ENCODE peak calls at places on chromosomes 4 and X, in eight cellular contexts. T, J, O, F, Q, X, V and W are unnamed samples.

GRCh38 chr4:52714597-52715254 is 36.5 kb downstream of the ERVMER34-1 start:
- DNase-seq in T (no peak), J (no peak), O (no peak), F (peak), Q (no peak), X (no peak), V (no peak), W (no peak)

GRCh38 chrX:3659761-3660160 is 53.7 kb downstream of the PRKX start:
- DNase-seq in T (no peak), J (no peak), O (no peak), F (no peak), Q (no peak), X (no peak), V (no peak), W (no peak)

GRCh38 chrX:136146614-136147319 is 566 bp upstream of the FHL1 start:
- DNase-seq in T (peak), J (peak), O (no peak), F (peak), Q (peak), X (peak), V (peak), W (no peak)

GRCh38 chrX:98795636-98796035 is 1614.4 kb downstream of the PCDH19 start:
- DNase-seq in T (no peak), J (no peak), O (no peak), F (no peak), Q (no peak), X (no peak), V (no peak), W (no peak)

GRCh38 chrX:39599339-39599738 is 498.4 kb downstream of the BCOR start:
- DNase-seq in T (no peak), J (no peak), O (no peak), F (no peak), Q (no peak), X (no peak), V (no peak), W (no peak)

GRCh38 chrX:52031371-52031770 is 37.6 kb downstream of the MAGED4B start:
- DNase-seq in T (no peak), J (no peak), O (no peak), F (no peak), Q (no peak), X (no peak), V (no peak), W (no peak)

GRCh38 chr4:183758006-183758734 is 99.1 kb downstream of the TRAPPC11 start:
- DNase-seq in T (no peak), J (no peak), O (no peak), F (no peak), Q (no peak), X (peak), V (peak), W (no peak)

GRCh38 chrX:132909643-132910042 is 48.8 kb downstream of the HS6ST2 start:
- DNase-seq in T (no peak), J (no peak), O (no peak), F (no peak), Q (no peak), X (no peak), V (no peak), W (no peak)

GRCh38 chr4:140609548-140610425 is 41.0 kb upstream of the UCP1 start:
- DNase-seq in T (peak), J (no peak), O (no peak), F (peak), Q (no peak), X (no peak), V (peak), W (no peak)

GRCh38 chr4:8546766-8547107 is 33.5 kb upstream of the GPR78 start:
- DNase-seq in T (no peak), J (no peak), O (no peak), F (no peak), Q (no peak), X (no peak), V (no peak), W (no peak)

GRCh38 chrX:34470507-34470906 is 186.6 kb downstream of the TMEM47 start:
- DNase-seq in T (no peak), J (no peak), O (no peak), F (no peak), Q (no peak), X (no peak), V (no peak), W (no peak)

GRCh38 chr4:106507440-106507839 is 138.9 kb upstream of the GIMD1 start:
- DNase-seq in T (no peak), J (no peak), O (no peak), F (no peak), Q (no peak), X (no peak), V (no peak), W (no peak)

GRCh38 chr4:15470149-15470520 is 453 bp downstream of the CC2D2A start:
- DNase-seq in T (no peak), J (no peak), O (no peak), F (no peak), Q (no peak), X (no peak), V (no peak), W (no peak)

GRCh38 chrX:11188664-11189063 is 77.5 kb downstream of the HCCS start:
- DNase-seq in T (no peak), J (no peak), O (no peak), F (no peak), Q (no peak), X (no peak), V (no peak), W (no peak)

GRCh38 chr4:79652232-79652631 is 244.2 kb upstream of the GK2 start:
- DNase-seq in T (no peak), J (no peak), O (no peak), F (peak), Q (no peak), X (no peak), V (no peak), W (no peak)

GRCh38 chrX:133468081-133468480 is 52.8 kb upstream of the GPC4 start:
- DNase-seq in T (no peak), J (no peak), O (no peak), F (no peak), Q (no peak), X (no peak), V (no peak), W (no peak)

GRCh38 chr4:105291920-105292319 is 145.2 kb downstream of the TET2 start:
- DNase-seq in T (no peak), J (no peak), O (no peak), F (no peak), Q (no peak), X (no peak), V (no peak), W (no peak)

GRCh38 chr4:41853973-41854372 is 81.3 kb upstream of the TMEM33 start:
- DNase-seq in T (no peak), J (no peak), O (no peak), F (no peak), Q (no peak), X (no peak), V (no peak), W (no peak)

GRCh38 chr4:81136161-81136910 is 78.7 kb downstream of the PRKG2 start:
- DNase-seq in T (no peak), J (peak), O (no peak), F (no peak), Q (peak), X (no peak), V (no peak), W (no peak)

GRCh38 chr4:10706236-10706635 is 21.7 kb upstream of the CLNK start:
- DNase-seq in T (no peak), J (no peak), O (no peak), F (peak), Q (no peak), X (no peak), V (no peak), W (no peak)

GRCh38 chr4:38162240-38162784 is 202.1 kb downstream of the PTTG2 start:
- DNase-seq in T (no peak), J (no peak), O (no peak), F (peak), Q (no peak), X (no peak), V (no peak), W (no peak)

GRCh38 chr4:145808021-145808650 is 128.2 kb downstream of the C4orf51 start:
- DNase-seq in T (no peak), J (no peak), O (no peak), F (peak), Q (no peak), X (no peak), V (no peak), W (no peak)

GRCh38 chr4:6352031-6352763 is 82.5 kb downstream of the WFS1 start:
- DNase-seq in T (no peak), J (no peak), O (no peak), F (no peak), Q (no peak), X (no peak), V (no peak), W (no peak)

GRCh38 chr4:35541888-35542213 is 702.5 kb downstream of the ARAP2 start:
- DNase-seq in T (no peak), J (no peak), O (no peak), F (no peak), Q (no peak), X (no peak), V (no peak), W (no peak)

GRCh38 chrX:150893936-150894335 is 4.5 kb downstream of the CD99L2 start:
- DNase-seq in T (no peak), J (no peak), O (no peak), F (no peak), Q (no peak), X (no peak), V (no peak), W (no peak)

GRCh38 chr4:23741586-23742240 is 148.1 kb downstream of the PPARGC1A start:
- DNase-seq in T (no peak), J (no peak), O (no peak), F (no peak), Q (no peak), X (no peak), V (no peak), W (no peak)

GRCh38 chr4:86955888-86956451 is 21.2 kb downstream of the AFF1 start:
- DNase-seq in T (no peak), J (no peak), O (no peak), F (no peak), Q (no peak), X (no peak), V (no peak), W (no peak)

GRCh38 chr4:94410678-94411206 is 41.0 kb upstream of the PDLIM5 start:
- DNase-seq in T (no peak), J (peak), O (no peak), F (no peak), Q (peak), X (peak), V (peak), W (no peak)

DNA sequence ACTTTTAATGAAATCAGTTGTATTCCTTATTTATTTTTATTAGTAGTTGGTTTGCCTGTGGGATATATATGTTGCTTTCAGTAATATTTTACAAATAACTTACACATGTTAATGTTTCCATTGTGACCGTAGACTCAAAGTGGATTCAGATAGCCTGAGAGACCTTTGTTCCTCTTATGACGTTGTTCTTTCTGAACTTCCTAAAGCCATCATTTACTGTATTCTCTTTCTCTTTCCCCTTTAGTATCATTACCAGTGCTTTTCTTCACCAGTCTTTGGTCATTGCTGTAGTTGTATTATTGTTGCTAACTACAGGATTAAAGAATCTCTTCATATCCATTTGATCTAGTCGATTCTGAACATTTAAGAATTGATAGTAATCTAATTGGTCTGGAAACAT is 4.3 kb downstream of the STIM2 start:
- DNase-seq in T (no peak), J (no peak), O (no peak), F (peak), Q (no peak), X (no peak), V (no peak), W (no peak)
- H3K27ac ChIP-seq in T (no peak), J (no peak), O (no peak), F (no peak), Q (no peak), X (peak), V (no peak), W (no peak)

GRCh38 chr4:26791346-26791745 is 69.3 kb upstream of the STIM2 start:
- DNase-seq in T (no peak), J (no peak), O (no peak), F (no peak), Q (no peak), X (no peak), V (no peak), W (no peak)

GRCh38 chr4:26788341-26788733 is 72.3 kb upstream of the STIM2 start:
- DNase-seq in T (no peak), J (no peak), O (no peak), F (no peak), Q (no peak), X (no peak), V (no peak), W (no peak)

GRCh38 chr4:26786916-26787315 is 73.7 kb upstream of the STIM2 start:
- DNase-seq in T (no peak), J (no peak), O (no peak), F (no peak), Q (no peak), X (no peak), V (no peak), W (no peak)

GRCh38 chr4:26787461-26788340 is 72.9 kb upstream of the STIM2 start:
- DNase-seq in T (peak), J (peak), O (no peak), F (peak), Q (no peak), X (peak), V (peak), W (no peak)

DNA sequence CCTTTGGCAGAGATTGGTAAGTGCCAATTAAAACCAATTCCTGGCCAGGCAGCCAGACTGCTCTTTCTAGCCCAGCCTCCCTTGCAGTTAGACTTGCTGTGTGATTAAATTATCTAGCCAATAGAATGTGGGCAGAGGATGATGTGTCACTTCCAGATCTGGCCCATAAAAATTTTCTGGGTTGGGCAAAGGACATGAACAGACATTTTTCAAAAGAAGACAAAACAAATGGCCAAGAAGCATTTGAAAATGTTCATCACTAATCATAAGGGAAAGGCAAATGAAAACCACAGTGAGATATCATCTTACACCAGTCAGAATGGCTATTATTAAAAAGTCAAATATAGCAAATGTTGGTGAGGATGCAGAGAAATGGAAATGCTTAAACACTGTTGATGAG is 71.4 kb upstream of the STIM2 start:
- DNase-seq in T (no peak), J (no peak), O (no peak), F (no peak), Q (no peak), X (no peak), V (no peak), W (no peak)
- H3K27ac ChIP-seq in T (no peak), J (no peak), O (no peak), F (no peak), Q (no peak), X (no peak), V (no peak), W (no peak)

GRCh38 chrX:31858915-31859314 is 787.1 kb upstream of the FTHL17 start:
- DNase-seq in T (no peak), J (no peak), O (no peak), F (no peak), Q (no peak), X (no peak), V (no peak), W (no peak)
- H3K27ac ChIP-seq in T (no peak), J (no peak), O (no peak), F (no peak), Q (no peak), X (no peak), V (no peak), W (no peak)

GRCh38 chr4:60605651-60606354 is 594.3 kb upstream of the ADGRL3 start:
- DNase-seq in T (no peak), J (no peak), O (no peak), F (no peak), Q (no peak), X (no peak), V (no peak), W (no peak)
- H3K27ac ChIP-seq in T (no peak), J (no peak), O (no peak), F (no peak), Q (no peak), X (no peak), V (no peak), W (no peak)

GRCh38 chr4:62292911-62293310 is 1092.8 kb downstream of the ADGRL3 start:
- DNase-seq in T (no peak), J (no peak), O (no peak), F (no peak), Q (no peak), X (no peak), V (no peak), W (no peak)
- H3K27ac ChIP-seq in T (no peak), J (no peak), O (no peak), F (no peak), Q (no peak), X (no peak), V (no peak), W (no peak)

GRCh38 chrX:47631676-47632075 is 1.9 kb upstream of the CFP start:
- DNase-seq in T (no peak), J (no peak), O (no peak), F (no peak), Q (no peak), X (no peak), V (no peak), W (no peak)

GRCh38 chrX:47632664-47633063 is 2.9 kb upstream of the CFP start:
- DNase-seq in T (no peak), J (no peak), O (no peak), F (no peak), Q (no peak), X (no peak), V (no peak), W (no peak)

GRCh38 chrX:47637546-47638195 is 7.9 kb upstream of the CFP start:
- DNase-seq in T (peak), J (peak), O (no peak), F (peak), Q (peak), X (peak), V (peak), W (peak)

GRCh38 chrX:47634871-47635575 is 5.3 kb upstream of the CFP start:
- DNase-seq in T (no peak), J (no peak), O (no peak), F (no peak), Q (no peak), X (no peak), V (no peak), W (no peak)

GRCh38 chrX:47633671-47634590 is 4.2 kb upstream of the CFP start:
- DNase-seq in T (no peak), J (no peak), O (no peak), F (no peak), Q (no peak), X (no peak), V (no peak), W (no peak)
- H3K27ac ChIP-seq in T (no peak), J (no peak), O (no peak), F (no peak), Q (no peak), X (no peak), V (no peak), W (no peak)

DNA sequence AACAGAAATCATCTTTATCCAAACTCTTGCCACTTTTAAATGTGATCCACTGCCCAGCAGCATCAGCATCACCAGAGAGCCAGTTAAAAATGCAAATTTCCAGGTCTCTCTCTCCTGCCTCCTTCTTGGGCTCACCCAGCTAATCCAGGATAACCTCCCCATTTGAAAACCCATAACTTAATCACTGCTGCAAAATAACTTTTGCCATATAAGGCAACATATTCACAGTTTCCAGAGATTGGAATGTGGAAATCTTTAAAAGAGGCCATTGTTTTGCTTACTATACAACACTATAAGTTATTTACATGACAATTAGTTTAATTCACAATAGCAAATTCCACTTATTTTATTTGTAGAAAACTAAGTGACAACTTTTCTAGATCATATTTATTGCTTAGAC is 4.8 kb upstream of the EXOSC9 start:
- DNase-seq in T (no peak), J (no peak), O (no peak), F (peak), Q (no peak), X (no peak), V (no peak), W (no peak)
- H3K27ac ChIP-seq in T (no peak), J (no peak), O (no peak), F (no peak), Q (no peak), X (no peak), V (no peak), W (no peak)